ENCODE peak calls at places on chromosomes 3 and 15, in nine cellular contexts. P is dorsolateral prefrontal cortex, X is transverse colon, W is heart left ventricle, T is endodermal cell, D is upper lobe of right lung, E is HL-60, Q is uterus, H is pancreas. S is an unnamed sample.

GRCh38 chr3:77524467-77524866 is 484.6 kb downstream of the ROBO2 start:
- DNase-seq in P (no peak), X (no peak), W (no peak), T (no peak), D (no peak), E (no peak), Q (no peak), H (no peak), S (no peak)

GRCh38 chr3:145716519-145716918 is 444.5 kb downstream of the PLOD2 start:
- DNase-seq in P (no peak), X (no peak), W (no peak), T (no peak), D (no peak), E (no peak), Q (no peak), H (no peak), S (no peak)

GRCh38 chr3:38575279-38575843 is 74.1 kb downstream of the SCN5A start:
- DNase-seq in P (no peak), X (peak; percentile 3), W (no peak), T (peak; percentile 42), D (peak; percentile 32), E (no peak), Q (no peak), H (no peak), S (no peak)

GRCh38 chr3:112492124-112492523 is 7.1 kb downstream of the BTLA start:
- DNase-seq in P (no peak), X (no peak), W (no peak), T (no peak), D (no peak), E (no peak), Q (no peak), H (no peak), S (no peak)

GRCh38 chr3:127304121-127304744 is 16.4 kb upstream of the PRR20G start:
- DNase-seq in P (no peak), X (peak; percentile 92), W (no peak), T (no peak), D (peak; percentile 91), E (no peak), Q (no peak), H (peak; percentile 69), S (no peak)

GRCh38 chr15:59221479-59221878 is 14.8 kb downstream of the LDHAL6B start:
- DNase-seq in P (no peak), X (no peak), W (no peak), T (no peak), D (no peak), E (no peak), Q (peak; percentile 62), H (no peak), S (no peak)

GRCh38 chr3:124858275-124858674 is 28.9 kb downstream of the ITGB5 start:
- DNase-seq in P (no peak), X (no peak), W (no peak), T (no peak), D (no peak), E (no peak), Q (no peak), H (no peak), S (peak; percentile 69)

GRCh38 chr3:182597621-182598041 is 195.7 kb upstream of the ATP11B start:
- DNase-seq in P (no peak), X (no peak), W (no peak), T (no peak), D (no peak), E (no peak), Q (no peak), H (no peak), S (no peak)

GRCh38 chr3:141840737-141841544 is 35.5 kb upstream of the ATP1B3 start:
- DNase-seq in P (no peak), X (no peak), W (no peak), T (no peak), D (no peak), E (no peak), Q (no peak), H (no peak), S (peak; percentile 32)

GRCh38 chr15:87365221-87365620 is 891.3 kb downstream of the NTRK3 start:
- DNase-seq in P (no peak), X (no peak), W (no peak), T (no peak), D (no peak), E (no peak), Q (no peak), H (no peak), S (no peak)

GRCh38 chr15:31147943-31148621 is 46.6 kb upstream of the TRPM1 start:
- DNase-seq in P (no peak), X (no peak), W (no peak), T (peak; percentile 66), D (no peak), E (no peak), Q (no peak), H (no peak), S (no peak)

GRCh38 chr15:47987908-47988532 is 132.8 kb upstream of the SLC24A5 start:
- DNase-seq in P (no peak), X (no peak), W (no peak), T (peak; percentile 58), D (no peak), E (peak; percentile 39), Q (no peak), H (peak; percentile 12), S (peak; percentile 81)

GRCh38 chr3:99869621-99870020 is 52.0 kb downstream of the CMSS1 start:
- DNase-seq in P (no peak), X (no peak), W (no peak), T (no peak), D (no peak), E (no peak), Q (no peak), H (no peak), S (no peak)

GRCh38 chr3:99870712-99871111 is 53.0 kb downstream of the CMSS1 start:
- DNase-seq in P (no peak), X (no peak), W (no peak), T (no peak), D (no peak), E (no peak), Q (no peak), H (no peak), S (no peak)

GRCh38 chr3:99866167-99866810 is 48.6 kb downstream of the CMSS1 start:
- DNase-seq in P (no peak), X (no peak), W (no peak), T (no peak), D (no peak), E (peak; percentile 55), Q (no peak), H (no peak), S (peak; percentile 77)

GRCh38 chr3:99867594-99868437 is 50.2 kb downstream of the CMSS1 start:
- DNase-seq in P (no peak), X (no peak), W (no peak), T (peak; percentile 67), D (no peak), E (no peak), Q (no peak), H (no peak), S (no peak)

DNA sequence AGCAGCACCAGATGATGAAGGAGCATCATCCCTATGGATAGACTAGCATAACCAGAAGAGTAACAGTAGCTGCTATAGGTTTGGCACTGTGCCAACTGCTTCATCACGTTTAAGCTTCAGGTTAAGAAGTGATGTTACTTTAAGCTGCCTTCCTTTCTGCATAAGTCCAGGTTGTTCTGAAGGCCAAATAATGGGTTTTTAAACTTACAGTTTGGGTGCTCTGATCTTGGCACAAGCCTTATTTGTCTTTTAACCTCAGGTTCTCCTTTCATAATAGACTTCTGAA is 50.7 kb downstream of the CMSS1 start:
- DNase-seq in P (no peak), X (no peak), W (no peak), T (no peak), D (no peak), E (no peak), Q (no peak), H (no peak), S (peak; percentile 11)
- H3K27ac ChIP-seq in P (no peak overlapping the region), X (peak overlapping the region; percentile 90), W (no peak overlapping the region), T (no peak overlapping the region), D (no peak overlapping the region), E (no peak overlapping the region), Q (peak overlapping the region; percentile 98), H (no peak overlapping the region), S (no peak overlapping the region)

GRCh38 chr3:192332386-192333291 is 394.7 kb downstream of the FGF12 start:
- DNase-seq in P (no peak), X (no peak), W (no peak), T (no peak), D (no peak), E (no peak), Q (no peak), H (no peak), S (no peak)

GRCh38 chr3:192326656-192327055 is 400.7 kb downstream of the FGF12 start:
- DNase-seq in P (no peak), X (no peak), W (no peak), T (no peak), D (no peak), E (no peak), Q (no peak), H (no peak), S (no peak)

GRCh38 chr3:192336286-192336685 is 391.1 kb downstream of the FGF12 start:
- DNase-seq in P (no peak), X (no peak), W (no peak), T (no peak), D (no peak), E (no peak), Q (no peak), H (no peak), S (no peak)

GRCh38 chr3:192331749-192332385 is 395.5 kb downstream of the FGF12 start:
- DNase-seq in P (no peak), X (no peak), W (no peak), T (no peak), D (no peak), E (no peak), Q (no peak), H (no peak), S (no peak)
- H3K4me3 ChIP-seq in P (no peak overlapping the region), X (no peak overlapping the region), W (peak overlapping the region; percentile 7), T (no peak overlapping the region), D (no peak overlapping the region), E (no peak overlapping the region), Q (no peak overlapping the region), H (no peak overlapping the region), S (no peak overlapping the region)

DNA sequence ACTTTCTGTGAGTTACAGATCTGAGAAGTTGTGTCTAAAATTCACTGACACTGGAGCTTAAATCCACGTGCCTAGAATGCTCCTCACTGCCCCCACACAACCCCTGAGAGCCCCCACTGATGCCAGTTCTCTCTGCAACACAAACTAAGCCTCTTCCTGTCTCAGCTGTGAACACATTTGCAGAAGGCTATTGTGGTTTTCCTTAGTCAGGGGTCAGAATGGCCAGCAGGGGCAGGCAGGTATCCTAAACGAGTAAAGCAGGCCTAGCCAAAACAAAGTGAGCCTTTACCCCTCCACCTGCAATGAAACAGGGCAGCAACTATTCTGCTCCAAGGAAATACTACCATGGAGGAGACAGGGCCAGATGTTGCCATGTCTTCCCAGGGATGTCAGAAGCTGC is 78.6 kb downstream of the FHIT start:
- DNase-seq in P (no peak), X (no peak), W (no peak), T (peak; percentile 81), D (no peak), E (no peak), Q (no peak), H (no peak), S (no peak)
- TF ChIP-seq CTCF in P (no peak), X (no peak), W (no peak), T (peak; percentile 81), D (no peak), E (no peak), Q (no peak), H (no peak), S (no peak)

DNA sequence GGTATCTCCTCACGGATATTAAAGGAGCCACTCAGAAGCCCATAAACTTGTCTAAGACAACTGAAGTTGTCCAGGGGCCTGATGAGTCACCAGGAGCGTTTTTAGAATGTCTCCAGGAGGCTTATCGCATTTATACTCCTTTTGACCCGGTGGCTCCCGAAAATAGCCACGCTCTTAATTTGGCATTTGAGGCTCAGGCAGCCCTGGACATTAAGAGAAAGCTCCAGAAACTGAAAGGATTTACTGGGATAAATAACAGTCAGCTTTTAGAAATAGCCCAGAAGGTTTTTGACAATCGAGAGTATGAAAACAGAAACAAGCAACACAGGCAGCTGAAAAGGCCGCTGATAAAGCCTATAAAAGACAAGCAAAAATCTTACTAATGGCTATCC is 4.1 kb downstream of the DET1 start:
- DNase-seq in P (no peak), X (peak; percentile 13), W (peak; percentile 53), T (no peak), D (no peak), E (no peak), Q (peak; percentile 93), H (no peak), S (peak; percentile 65)
- H3K27ac ChIP-seq in P (no peak overlapping the region), X (peak overlapping the region; percentile 62), W (peak overlapping the region; percentile 81), T (peak overlapping the region; percentile 3), D (no peak overlapping the region), E (no peak overlapping the region), Q (peak overlapping the region; percentile 98), H (no peak overlapping the region), S (peak overlapping the region; percentile 98)